ENCODE peak calls at places on chromosomes 6 and 20, in nine cellular contexts. S is HCEC 1CT, Q is HTR-8/SVneo, X is OCI-LY7, F is choroid plexus epithelial cell, I is neural progenitor cell, J is GM10248, K is head of caudate nucleus, B is foreskin keratinocyte. M is an unnamed sample.

GRCh38 chr6:38646166-38646565 is 6.4 kb upstream of the BTBD9 start:
- DNase-seq in S (peak; percentile 20), Q (no peak), X (no peak), F (peak; percentile 24), I (no peak), J (no peak), K (no peak), B (peak; percentile 64), M (no peak)

GRCh38 chr20:58458342-58459057 is 56.7 kb downstream of the APCDD1L start:
- DNase-seq in S (peak; percentile 37), Q (no peak), X (peak; percentile 75), F (peak; percentile 53), I (peak; percentile 40), J (peak; percentile 89), K (no peak), B (peak; percentile 55), M (peak; percentile 35)

GRCh38 chr6:46042355-46042999 is 26.8 kb upstream of the CLIC5 start:
- DNase-seq in S (peak; percentile 58), Q (peak; percentile 41), X (peak; percentile 30), F (peak; percentile 76), I (peak; percentile 64), J (peak; percentile 33), K (peak; percentile 7), B (peak; percentile 38), M (peak; percentile 65)

GRCh38 chr20:42027746-42028268 is 409.6 kb upstream of the CHD6 start:
- DNase-seq in S (no peak), Q (no peak), X (no peak), F (no peak), I (no peak), J (no peak), K (no peak), B (no peak), M (no peak)

GRCh38 chr6:79076881-79077641 is 993 bp downstream of the PHIP start:
- DNase-seq in S (peak; percentile 95), Q (peak; percentile 70), X (peak; percentile 90), F (peak; percentile 95), I (peak; percentile 96), J (peak; percentile 84), K (peak; percentile 89), B (peak; percentile 85), M (peak; percentile 94)

GRCh38 chr6:168217880-168218537 is 101.6 kb downstream of the DACT2 start:
- DNase-seq in S (no peak), Q (no peak), X (no peak), F (no peak), I (no peak), J (no peak), K (no peak), B (no peak), M (no peak)

GRCh38 chr20:7856756-7857155 is 83.5 kb downstream of the HAO1 start:
- DNase-seq in S (peak; percentile 81), Q (no peak), X (peak; percentile 10), F (peak; percentile 55), I (no peak), J (no peak), K (no peak), B (peak; percentile 87), M (peak; percentile 57)

GRCh38 chr6:93806409-93807270 is 387.3 kb upstream of the EPHA7 start:
- DNase-seq in S (no peak), Q (no peak), X (no peak), F (no peak), I (no peak), J (no peak), K (no peak), B (no peak), M (peak; percentile 79)

M was measured in amniotic epithelial cell.